ENCODE peak calls at places on chromosomes 4 and X, in ten cellular contexts. N is SK-MEL-5; P is COR-L47; D is stimulated activated CD4-positive, alpha-beta T cell treated with anti-CD3 and anti-CD28 coated beads, Interleukin-1b, Interleukin-23, amount 100 ng/mL, for 48 hours; O is HFF-Myc; R is NCI-H1930; H is endothelial cell; A is T-helper 2 cell; X is A549; U is WTC11. F is an unnamed sample.
A peak's percentile ranks its signal among the peaks of the same experiment; 100 is the strongest.

GRCh38 chrX:37350034-37350365 is 836 bp downstream of the PRRG1 start:
- DNase-seq in N (peak; percentile 26), P (no peak), D (no peak), O (no peak), R (no peak), H (no peak), A (no peak), X (peak; percentile 14), U (no peak), F (no peak)

GRCh38 chrX:78710146-78710545 is 37.4 kb upstream of the LPAR4 start:
- DNase-seq in N (no peak), P (no peak), D (no peak), O (no peak), R (no peak), H (no peak), A (no peak), X (no peak), U (no peak), F (no peak)

GRCh38 chrX:18721683-18722499 is 14.4 kb downstream of the PPEF1 start:
- DNase-seq in N (peak; percentile 69), P (no peak), D (no peak), O (no peak), R (no peak), H (no peak), A (no peak), X (no peak), U (no peak), F (no peak)

GRCh38 chr4:165204462-165204830 is 2.9 kb upstream of the KLHL2 start:
- DNase-seq in N (no peak), P (no peak), D (no peak), O (no peak), R (no peak), H (no peak), A (no peak), X (no peak), U (no peak), F (no peak)

GRCh38 chr4:16031554-16032381 is 52.1 kb downstream of the PROM1 start:
- DNase-seq in N (no peak), P (no peak), D (no peak), O (no peak), R (no peak), H (no peak), A (no peak), X (no peak), U (no peak), F (no peak)

GRCh38 chr4:119783200-119783978 is 154.8 kb upstream of the PDE5A start:
- DNase-seq in N (no peak), P (no peak), D (no peak), O (no peak), R (no peak), H (no peak), A (no peak), X (no peak), U (no peak), F (no peak)

GRCh38 chrX:15349046-15349445 is 13.7 kb upstream of the PIGA start:
- DNase-seq in N (peak; percentile 89), P (peak; percentile 52), D (no peak), O (no peak), R (peak; percentile 48), H (peak; percentile 41), A (no peak), X (peak; percentile 72), U (no peak), F (peak; percentile 6)

GRCh38 chrX:134883134-134883700 is 107.6 kb upstream of the SMIM10 start:
- DNase-seq in N (no peak), P (no peak), D (no peak), O (no peak), R (no peak), H (no peak), A (no peak), X (no peak), U (no peak), F (no peak)

GRCh38 chr4:146342600-146343192 is 128.4 kb downstream of the REELD1 start:
- DNase-seq in N (peak; percentile 46), P (peak; percentile 15), D (no peak), O (no peak), R (peak; percentile 3), H (peak; percentile 11), A (peak; percentile 6), X (peak; percentile 38), U (peak; percentile 8), F (no peak)

GRCh38 chr4:85500110-85500867 is 25.3 kb downstream of the ARHGAP24 start:
- DNase-seq in N (no peak), P (no peak), D (no peak), O (no peak), R (no peak), H (no peak), A (no peak), X (no peak), U (no peak), F (no peak)

GRCh38 chr4:1113311-1114009 is at the start of gene RNF212:
- DNase-seq in N (no peak), P (no peak), D (peak; percentile 38), O (no peak), R (peak; percentile 73), H (peak; percentile 32), A (peak; percentile 39), X (peak; percentile 49), U (peak; percentile 51), F (peak; percentile 11)